ENCODE peak calls at places on chromosomes 16 and 17, in six cellular contexts. O is HCT116, F is HepG2, B is K562, Z is GM12878, U is H1. G is an unnamed sample.
A peak's percentile ranks its signal among the peaks of the same experiment; 100 is the strongest.

GRCh38 chr16:49698416-49698815 is 157.5 kb downstream of the ZNF423 start:
- DNase-seq in U (no peak), B (peak; percentile 59), Z (no peak), F (no peak), O (no peak), G (peak; percentile 92)

GRCh38 chr16:12027091-12027490 is 50.6 kb downstream of the SNX29 start:
- DNase-seq in F (no peak), O (peak; percentile 21), U (no peak), Z (no peak), B (no peak), G (peak; percentile 14)

GRCh38 chr17:61478790-61479492 is 26.7 kb downstream of the TBX4 start:
- DNase-seq in O (no peak), U (peak; percentile 53), Z (no peak), F (no peak), B (peak; percentile 34), G (no peak)

GRCh38 chr17:18157354-18157985 is 26.2 kb upstream of the ALKBH5 start:
- DNase-seq in U (no peak), B (no peak), Z (no peak), F (no peak), O (no peak), G (no peak)

GRCh38 chr16:67990018-67990386 is 9.3 kb downstream of the DPEP2 start:
- DNase-seq in O (no peak), U (no peak), F (no peak), B (no peak), Z (no peak), G (no peak)

GRCh38 chr17:14840616-14841231 is 424.4 kb downstream of the PMP22 start:
- DNase-seq in F (no peak), Z (no peak), O (no peak), U (no peak), B (no peak), G (no peak)

GRCh38 chr17:82094931-82095776 is 2.9 kb downstream of the FASN start:
- DNase-seq in O (no peak), U (no peak), Z (no peak), B (no peak), F (no peak), G (no peak)

GRCh38 chr16:79092846-79093245 is 507.7 kb downstream of the MAF start:
- DNase-seq in F (no peak), B (no peak), U (no peak), O (no peak), Z (no peak), G (no peak)

GRCh38 chr17:33667671-33668070 is 374.6 kb upstream of the ASIC2 start:
- DNase-seq in U (no peak), B (peak; percentile 17), Z (no peak), F (no peak), O (no peak), G (no peak)

GRCh38 chr16:12095275-12096161 is 119.0 kb downstream of the SNX29 start:
- DNase-seq in O (peak; percentile 22), U (peak; percentile 81), B (peak; percentile 69), F (peak; percentile 61), Z (no peak), G (peak; percentile 76)

GRCh38 chr16:69839798-69840409 is 77.8 kb downstream of the WWP2 start:
- DNase-seq in U (no peak), F (peak; percentile 81), B (no peak), O (no peak), Z (no peak), G (no peak)

GRCh38 chr17:39153541-39154111 is 2.2 kb upstream of the PLXDC1 start:
- DNase-seq in B (peak; percentile 74), Z (peak; percentile 71), U (peak; percentile 98), F (peak; percentile 90), O (peak; percentile 69), G (peak; percentile 68)

GRCh38 chr16:11309895-11310633 is 28.9 kb upstream of the PRM1 start:
- DNase-seq in O (no peak), U (no peak), Z (peak; percentile 77), B (no peak), F (peak; percentile 86), G (no peak)

GRCh38 chr17:67491678-67492019 is 114.6 kb downstream of the PITPNC1 start:
- DNase-seq in Z (no peak), U (no peak), B (no peak), O (no peak), F (no peak), G (no peak)

GRCh38 chr16:2955779-2956565 is 8.1 kb upstream of the KREMEN2 start:
- DNase-seq in Z (no peak), U (no peak), O (no peak), B (no peak), F (no peak), G (no peak)

GRCh38 chr17:1331708-1332107 is 52.2 kb downstream of the TRARG1 start:
- DNase-seq in O (no peak), F (no peak), B (peak; percentile 54), U (no peak), Z (no peak), G (no peak)

GRCh38 chr17:74919440-74920305 is 3.4 kb downstream of the USH1G start:
- DNase-seq in U (peak; percentile 59), O (no peak), F (peak; percentile 64), B (peak; percentile 50), Z (no peak), G (no peak)

GRCh38 chr16:68892214-68892613 is 48.9 kb downstream of the TANGO6 start:
- DNase-seq in F (no peak), Z (no peak), B (no peak), U (no peak), O (no peak), G (no peak)

GRCh38 chr16:3904875-3905274 is 24.4 kb upstream of the CREBBP start:
- DNase-seq in B (no peak), U (no peak), F (no peak), Z (no peak), O (no peak), G (no peak)

GRCh38 chr16:69105501-69106361 is at the start of gene HAS3:
- DNase-seq in B (peak; percentile 61), U (peak; percentile 81), F (peak; percentile 34), O (peak; percentile 69), Z (no peak), G (peak; percentile 90)

GRCh38 chr17:9064311-9064834 is 43.1 kb downstream of the NTN1 start:
- DNase-seq in O (no peak), F (no peak), Z (no peak), U (no peak), B (no peak), G (no peak)

GRCh38 chr16:88764913-88765349 is 20.1 kb downstream of the PIEZO1 start:
- DNase-seq in U (no peak), Z (no peak), F (no peak), B (no peak), O (no peak), G (no peak)

GRCh38 chr17:60079401-60079861 is 710 bp upstream of the HEATR6 start:
- DNase-seq in U (no peak), F (no peak), Z (no peak), B (peak; percentile 15), O (no peak), G (peak; percentile 23)

GRCh38 chr17:67830440-67830839 is 5.1 kb downstream of the BPTF start:
- DNase-seq in Z (no peak), B (no peak), O (no peak), U (peak; percentile 41), F (no peak), G (peak; percentile 43)

GRCh38 chr16:74650966-74651567 is 15.6 kb downstream of the RFWD3 start:
- DNase-seq in B (no peak), O (peak; percentile 2), Z (no peak), F (peak; percentile 25), U (no peak), G (peak; percentile 31)

GRCh38 chr16:85868495-85868894 is 30.5 kb upstream of the IRF8 start:
- DNase-seq in O (no peak), Z (no peak), U (no peak), F (no peak), B (no peak), G (no peak)

GRCh38 chr17:30352247-30352814 is 18.5 kb upstream of the TMIGD1 start:
- DNase-seq in B (no peak), Z (no peak), U (no peak), F (peak; percentile 57), O (no peak), G (no peak)

GRCh38 chr16:30185683-30186421 is 2.5 kb downstream of the CORO1A start:
- DNase-seq in B (peak; percentile 16), O (no peak), F (no peak), Z (peak; percentile 79), U (peak; percentile 51), G (peak; percentile 30)

GRCh38 chr17:82939213-82940030 is 99.6 kb upstream of the ZNF750 start:
- DNase-seq in F (no peak), Z (no peak), B (no peak), O (no peak), U (no peak), G (no peak)

GRCh38 chr16:19704321-19705130 is 13.5 kb downstream of the KNOP1 start:
- DNase-seq in Z (no peak), F (no peak), O (no peak), U (no peak), B (no peak), G (no peak)

GRCh38 chr16:86824751-86825310 is 246.5 kb downstream of the FOXL1 start:
- DNase-seq in Z (no peak), O (no peak), U (no peak), B (no peak), F (no peak), G (no peak)

GRCh38 chr17:19645608-19646250 is 2.8 kb upstream of the ALDH3A2 start:
- DNase-seq in U (peak; percentile 87), O (no peak), Z (no peak), B (peak; percentile 32), F (peak; percentile 29), G (peak; percentile 47)

GRCh38 chr16:70740919-70741778 is 55.3 kb upstream of the MTSS2 start:
- DNase-seq in Z (no peak), U (no peak), O (no peak), B (no peak), F (no peak), G (no peak)

GRCh38 chr17:20999044-20999573 is 43.7 kb downstream of the USP22 start:
- DNase-seq in F (no peak), O (no peak), B (no peak), Z (no peak), U (no peak), G (no peak)
- TF ChIP-seq RAD21 in F (no peak), O (no peak), B (no peak), Z (no peak), U (no peak), G (no peak)

GRCh38 chr17:46878055-46878454 is 26.7 kb downstream of the WNT9B start:
- DNase-seq in Z (no peak), F (no peak), B (no peak), O (no peak), U (no peak), G (no peak)
- TF ChIP-seq JUND in Z (no peak), F (no peak), B (no peak), O (no peak), U (no peak), G (no peak)

GRCh38 chr17:76755285-76755684 is 17.4 kb downstream of the MFSD11 start:
- DNase-seq in F (no peak), B (no peak), U (no peak), O (no peak), Z (no peak), G (peak; percentile 34)
- TF ChIP-seq RAD21 in F (no peak), B (no peak), U (no peak), O (no peak), Z (no peak), G (no peak)

GRCh38 chr16:54194008-54194731 is 92.4 kb downstream of the IRX3 start:
- DNase-seq in O (no peak), F (no peak), Z (no peak), B (no peak), U (peak; percentile 70), G (no peak)
- TF ChIP-seq JUND in O (no peak), F (no peak), Z (no peak), B (no peak), U (no peak), G (no peak)

G was measured in SK-N-SH.